ENCODE peak calls at places on chromosomes 4 and X, in nine cellular contexts. Q, B, C, Y, J, X, O, E and H are unnamed samples. For H3K36me3 and H3K4me1, the result is how much of the 10 kb centered on the place peaks cover.

GRCh38 chr4:42488554-42488953 is 91.3 kb downstream of the SHISA3 start:
- DNase-seq in C (no peak), E (no peak), Q (no peak), B (no peak), O (no peak), X (no peak), Y (no peak), J (no peak), H (no peak)

GRCh38 chr4:20490734-20491133 is 209.5 kb upstream of the PACRGL start:
- DNase-seq in Y (no peak), Q (no peak), E (no peak), B (no peak), C (no peak), J (no peak), O (no peak), X (no peak), H (no peak)

GRCh38 chr4:85823295-85823694 is 348.3 kb downstream of the ARHGAP24 start:
- DNase-seq in X (no peak), J (peak), Q (peak), E (no peak), B (peak), C (no peak), O (no peak), Y (no peak), H (peak)

GRCh38 chr4:8176547-8177399 is 18.2 kb upstream of the ABLIM2 start:
- DNase-seq in X (no peak), O (peak), C (no peak), Q (peak), B (peak), E (no peak), J (peak), Y (peak), H (peak)

GRCh38 chr4:152072886-152073285 is 312.1 kb upstream of the GATB start:
- DNase-seq in Y (no peak), C (no peak), J (no peak), X (no peak), E (no peak), Q (no peak), O (no peak), B (no peak), H (no peak)

GRCh38 chr4:115841873-115842272 is 728.5 kb upstream of the NDST4 start:
- DNase-seq in E (no peak), Y (no peak), C (no peak), X (no peak), O (no peak), B (no peak), J (no peak), Q (no peak), H (no peak)

GRCh38 chrX:67555578-67556203 is 11.9 kb downstream of the AR start:
- DNase-seq in J (peak), B (peak), E (no peak), C (no peak), Y (no peak), Q (peak), X (peak), O (no peak), H (peak)

GRCh38 chr4:19478791-19479190 is 772.9 kb upstream of the SLIT2 start:
- DNase-seq in Q (no peak), X (no peak), B (peak), C (no peak), Y (no peak), J (peak), O (no peak), E (no peak), H (no peak)

GRCh38 chrX:122555925-122556324 is 628.2 kb upstream of the GRIA3 start:
- DNase-seq in O (no peak), X (no peak), Y (no peak), J (no peak), Q (no peak), E (no peak), C (no peak), B (no peak), H (no peak)

GRCh38 chrX:9690046-9690445 is 75.6 kb downstream of the GPR143 start:
- DNase-seq in Y (no peak), X (no peak), Q (no peak), J (no peak), B (no peak), C (no peak), O (no peak), E (no peak), H (no peak)

GRCh38 chrX:9683350-9683749 is 82.3 kb downstream of the GPR143 start:
- DNase-seq in X (no peak), B (no peak), O (no peak), C (no peak), J (no peak), Y (no peak), E (no peak), Q (no peak), H (no peak)

GRCh38 chrX:9693307-9694001 is 72.2 kb downstream of the GPR143 start:
- DNase-seq in Q (no peak), O (no peak), C (no peak), Y (no peak), E (no peak), B (no peak), X (no peak), J (no peak), H (no peak)

GRCh38 chrX:9687899-9688298 is 77.7 kb downstream of the GPR143 start:
- DNase-seq in X (no peak), Q (no peak), B (no peak), O (no peak), E (no peak), J (no peak), C (no peak), Y (no peak), H (no peak)

GRCh38 chrX:9688833-9689232 is 76.8 kb downstream of the GPR143 start:
- DNase-seq in E (no peak), Q (no peak), B (no peak), J (no peak), Y (no peak), O (no peak), C (no peak), X (no peak), H (no peak)
- H3K36me3 ChIP-seq in E (under half), Q (under half), B (under half), J (under half), Y (under half), O (under half), C (under half), X (under half), H (under half)

DNA sequence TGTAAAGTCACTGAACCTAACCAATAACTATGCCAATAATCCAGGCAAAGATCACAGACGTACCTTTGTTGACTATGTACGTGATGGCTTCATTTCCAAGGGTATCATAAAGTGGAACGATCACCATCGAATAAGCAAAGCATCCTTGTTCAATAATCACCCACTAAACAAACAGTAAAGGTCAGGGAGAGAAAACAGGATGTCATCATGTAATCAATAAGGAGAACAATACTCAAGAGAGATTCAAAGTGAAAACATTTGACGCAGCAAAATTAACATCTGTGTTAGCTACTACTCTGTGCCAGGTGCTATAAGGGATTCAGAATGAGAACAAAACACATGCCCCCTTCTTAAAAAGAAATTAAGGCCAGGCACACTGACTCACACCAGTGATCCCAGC is 42.9 kb upstream of the CENPU start:
- DNase-seq in Y (no peak), C (no peak), E (no peak), J (no peak), B (no peak), Q (no peak), O (no peak), X (no peak), H (no peak)
- H3K4me1 ChIP-seq in Y (under half), C (under half), E (under half), J (under half), B (under half), Q (under half), O (under half), X (under half), H (under half)

GRCh38 chr4:114229721-114230120 is 250.3 kb upstream of the ARSJ start:
- DNase-seq in Y (no peak), C (no peak), J (no peak), B (no peak), E (no peak), Q (no peak), O (no peak), X (no peak), H (no peak)
- H3K36me3 ChIP-seq in Y (under half), C (under half), J (under half), B (under half), E (under half), Q (under half), O (under half), X (under half), H (under half)

DNA sequence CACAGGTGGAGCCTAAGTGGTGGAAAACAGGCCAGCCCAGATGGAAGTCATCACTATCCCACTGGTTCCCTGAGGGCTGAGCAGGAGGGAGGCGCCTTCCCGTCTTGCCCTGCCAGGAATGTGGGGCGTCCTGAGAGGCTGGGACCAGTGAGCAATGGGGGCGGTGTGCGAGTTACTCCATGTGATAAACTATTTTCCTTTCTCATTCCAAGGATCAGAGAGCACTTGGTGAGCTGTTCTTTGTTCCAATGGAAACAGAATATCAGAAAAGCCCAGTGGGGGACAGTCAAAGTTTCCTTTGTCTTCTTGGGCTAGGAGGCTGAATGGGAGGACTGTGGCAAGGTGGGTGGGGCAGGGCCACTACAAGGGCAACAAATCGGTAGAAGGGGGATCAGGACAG is 86.2 kb downstream of the NHSL2 start:
- DNase-seq in O (no peak), X (peak), Y (no peak), J (peak), B (peak), E (no peak), Q (no peak), C (no peak), H (no peak)
- H3K4me1 ChIP-seq in O (under half), X (under half), Y (under half), J (under half), B (under half), E (under half), Q (under half), C (under half), H (under half)

DNA sequence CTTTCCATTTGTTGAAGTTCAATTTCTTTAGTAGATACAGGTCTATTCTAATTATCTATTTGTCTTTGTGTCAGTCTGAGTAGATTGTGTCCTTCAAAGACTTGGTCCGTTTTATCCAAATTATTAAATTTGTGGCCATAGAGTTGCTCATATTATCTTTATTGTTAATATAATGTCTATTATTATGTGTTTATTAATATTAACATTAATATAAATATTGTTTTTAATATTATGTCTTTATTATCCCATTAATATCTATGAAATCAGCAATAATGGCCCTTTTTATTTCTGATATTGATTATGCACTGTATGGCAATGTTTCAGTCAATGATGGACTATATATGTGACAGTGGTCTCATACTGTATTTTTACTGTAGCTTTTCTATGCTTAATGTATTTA is 2067.3 kb upstream of the AGA start:
- DNase-seq in Y (no peak), O (no peak), X (no peak), E (no peak), J (no peak), C (no peak), Q (no peak), B (no peak), H (no peak)
- H3K36me3 ChIP-seq in Y (under half), O (under half), X (under half), E (under half), J (under half), C (under half), Q (under half), B (under half), H (under half)

DNA sequence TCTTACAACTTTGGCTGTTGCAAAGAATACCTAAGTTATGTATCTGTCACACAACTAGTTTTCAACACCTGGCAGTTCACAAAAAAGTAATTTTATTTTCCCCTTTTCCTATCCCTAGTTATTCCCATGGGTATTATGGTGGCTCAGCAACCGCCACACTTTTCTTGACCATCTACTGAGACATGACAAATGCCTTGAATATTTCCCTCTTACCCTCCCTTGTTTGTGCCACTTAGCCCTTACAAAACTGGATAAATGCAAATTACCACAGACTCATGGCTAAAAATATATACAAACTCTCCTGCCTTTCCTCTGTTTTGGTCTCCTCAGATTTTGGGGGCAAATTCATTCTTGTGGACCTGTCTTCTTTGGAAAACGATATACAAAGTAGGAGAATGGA is 72.1 kb downstream of the AMOT start:
- DNase-seq in Q (no peak), E (no peak), Y (no peak), C (no peak), X (no peak), O (no peak), B (no peak), J (no peak), H (no peak)
- H3K4me1 ChIP-seq in Q (under half), E (under half), Y (under half), C (under half), X (under half), O (under half), B (under half), J (under half), H (under half)